ENCODE peak calls at places on chromosomes 13 and 19, in six cellular contexts. One of them, this sample, is unnamed.

GRCh38 chr13:51643114-51643881 is 59.0 kb downstream of the WDFY2 start:
- DNase-seq in HepG2: peak; percentile 39
- DNase-seq in GM12878: no peak
- DNase-seq in H1: no peak
- DNase-seq in GM12891: no peak
- DNase-seq in K562: no peak
- DNase-seq in this sample: no peak

GRCh38 chr19:41785653-41786052 is 10.7 kb upstream of the CEACAM3 start:
- DNase-seq in K562: peak; percentile 84
- DNase-seq in GM12891: peak; percentile 71
- DNase-seq in HepG2: peak; percentile 52
- DNase-seq in H1: peak; percentile 74
- DNase-seq in GM12878: peak; percentile 35
- DNase-seq in this sample: peak; percentile 72

GRCh38 chr13:24931450-24932217 is 164.3 kb upstream of the PABPC3 start:
- DNase-seq in K562: peak; percentile 34
- DNase-seq in GM12891: no peak
- DNase-seq in GM12878: no peak
- DNase-seq in HepG2: no peak
- DNase-seq in H1: peak; percentile 56
- DNase-seq in this sample: no peak

GRCh38 chr13:44437356-44438233 is 64.0 kb downstream of the SERP2 start:
- DNase-seq in GM12878: no peak
- DNase-seq in H1: no peak
- DNase-seq in GM12891: no peak
- DNase-seq in K562: peak; percentile 30
- DNase-seq in HepG2: peak; percentile 35
- DNase-seq in this sample: no peak

GRCh38 chr19:54188224-54188871 is 1.0 kb downstream of the MBOAT7 start:
- DNase-seq in HepG2: no peak
- DNase-seq in GM12891: no peak
- DNase-seq in K562: peak; percentile 91
- DNase-seq in H1: no peak
- DNase-seq in GM12878: no peak
- DNase-seq in this sample: no peak

GRCh38 chr13:22077764-22078163 is 406.9 kb downstream of the FGF9 start:
- DNase-seq in H1: no peak
- DNase-seq in HepG2: no peak
- DNase-seq in GM12891: no peak
- DNase-seq in GM12878: no peak
- DNase-seq in K562: no peak
- DNase-seq in this sample: no peak

GRCh38 chr13:41916173-41916954 is 44.5 kb downstream of the VWA8 start:
- DNase-seq in GM12878: peak; percentile 89
- DNase-seq in GM12891: peak; percentile 14
- DNase-seq in H1: no peak
- DNase-seq in K562: peak; percentile 35
- DNase-seq in HepG2: no peak
- DNase-seq in this sample: peak; percentile 10

GRCh38 chr19:51311388-51312257 is at the start of gene IGLON5:
- DNase-seq in K562: no peak
- DNase-seq in GM12878: no peak
- DNase-seq in H1: no peak
- DNase-seq in GM12891: no peak
- DNase-seq in HepG2: no peak
- DNase-seq in this sample: no peak

GRCh38 chr19:1896508-1896907 is 8.7 kb upstream of the ADAT3 start:
- DNase-seq in H1: no peak
- DNase-seq in GM12878: no peak
- DNase-seq in HepG2: no peak
- DNase-seq in GM12891: no peak
- DNase-seq in K562: peak; percentile 36
- DNase-seq in this sample: no peak

GRCh38 chr13:47250141-47250540 is 353.3 kb upstream of the HTR2A start:
- DNase-seq in K562: no peak
- DNase-seq in HepG2: no peak
- DNase-seq in H1: no peak
- DNase-seq in GM12878: no peak
- DNase-seq in GM12891: no peak
- DNase-seq in this sample: no peak

GRCh38 chr13:36445806-36446423 is 13.6 kb downstream of the CCNA1 start:
- DNase-seq in GM12891: no peak
- DNase-seq in H1: no peak
- DNase-seq in HepG2: no peak
- DNase-seq in K562: no peak
- DNase-seq in GM12878: no peak
- DNase-seq in this sample: no peak

GRCh38 chr19:49929121-49929610 is at the start of the genes ATF5 and NUP62:
- DNase-seq in H1: peak; percentile 97
- DNase-seq in GM12891: peak; percentile 97
- DNase-seq in HepG2: peak; percentile 80
- DNase-seq in GM12878: peak; percentile 46
- DNase-seq in K562: peak; percentile 97
- DNase-seq in this sample: peak; percentile 93

GRCh38 chr13:39202746-39203145 is 164.5 kb downstream of the NHLRC3 start:
- DNase-seq in K562: no peak
- DNase-seq in GM12891: no peak
- DNase-seq in HepG2: no peak
- DNase-seq in H1: no peak
- DNase-seq in GM12878: no peak
- DNase-seq in this sample: no peak

GRCh38 chr13:69324109-69324886 is 783.3 kb upstream of the ATXN8OS start:
- DNase-seq in H1: no peak
- DNase-seq in GM12878: no peak
- DNase-seq in HepG2: peak; percentile 3
- DNase-seq in GM12891: no peak
- DNase-seq in K562: no peak
- DNase-seq in this sample: no peak

DNA sequence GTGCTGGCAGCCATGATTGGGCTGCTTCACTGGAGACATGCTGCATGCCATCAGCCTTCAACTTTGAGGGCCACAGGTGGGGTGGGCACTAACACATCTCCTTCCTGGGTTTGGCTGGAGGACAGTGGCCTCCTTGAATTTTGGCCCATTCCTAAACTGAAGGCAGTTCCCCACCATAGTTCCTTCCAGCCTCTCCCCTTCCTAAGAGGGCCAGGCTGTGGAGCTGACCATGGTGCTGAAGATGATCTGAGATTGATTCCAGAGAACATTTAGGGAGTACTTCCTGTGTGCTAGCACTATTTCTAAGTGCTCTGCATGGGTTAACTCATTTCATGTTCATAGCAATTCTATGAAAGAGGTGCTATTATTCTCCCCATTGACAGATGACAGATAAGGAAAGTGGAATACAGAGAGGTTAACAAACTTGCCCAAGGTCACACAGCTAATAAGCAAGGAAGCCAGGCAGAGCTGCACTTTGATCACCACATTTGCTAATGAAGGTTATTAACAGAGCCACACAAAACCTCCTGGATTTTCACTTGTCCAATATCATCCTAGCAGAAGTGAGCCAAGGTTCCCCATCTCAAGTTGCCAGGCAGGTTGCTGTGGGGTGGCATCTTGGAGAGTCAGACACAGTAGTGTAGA is 175.3 kb downstream of the ZIC5 start:
- DNase-seq in H1: peak; percentile 80
- DNase-seq in GM12878: no peak
- DNase-seq in GM12891: peak; percentile 13
- DNase-seq in HepG2: peak; percentile 29
- DNase-seq in K562: peak; percentile 61
- DNase-seq in this sample: no peak
- TF ChIP-seq TAF1 in H1: no peak
- TF ChIP-seq TAF1 in GM12878: no peak
- TF ChIP-seq TAF1 in GM12891: no peak
- TF ChIP-seq TAF1 in HepG2: no peak
- TF ChIP-seq TAF1 in K562: no peak
- TF ChIP-seq TAF1 in this sample: no peak

GRCh38 chr19:48203794-48204628 is 33.5 kb downstream of the ZSWIM9 start:
- DNase-seq in GM12891: peak; percentile 89
- DNase-seq in H1: peak; percentile 94
- DNase-seq in HepG2: peak; percentile 95
- DNase-seq in K562: peak; percentile 98
- DNase-seq in GM12878: peak; percentile 91
- DNase-seq in this sample: peak; percentile 91
- TF ChIP-seq POLR2A in GM12891: peak; percentile 82
- TF ChIP-seq POLR2A in H1: peak; percentile 63
- TF ChIP-seq POLR2A in HepG2: peak; percentile 64
- TF ChIP-seq POLR2A in K562: peak; percentile 84
- TF ChIP-seq POLR2A in GM12878: peak; percentile 92
- TF ChIP-seq POLR2A in this sample: peak; percentile 84

GRCh38 chr19:11737964-11738745 is 591 bp downstream of the ZNF823 start:
- DNase-seq in H1: peak; percentile 62
- DNase-seq in HepG2: peak; percentile 67
- DNase-seq in K562: peak; percentile 77
- DNase-seq in GM12878: no peak
- DNase-seq in GM12891: peak; percentile 24
- DNase-seq in this sample: peak; percentile 34
- TF ChIP-seq POLR2AphosphoS5 in H1: no peak
- TF ChIP-seq POLR2AphosphoS5 in HepG2: peak; percentile 73
- TF ChIP-seq POLR2AphosphoS5 in K562: no peak
- TF ChIP-seq POLR2AphosphoS5 in GM12878: no peak
- TF ChIP-seq POLR2AphosphoS5 in GM12891: no peak
- TF ChIP-seq POLR2AphosphoS5 in this sample: no peak

DNA sequence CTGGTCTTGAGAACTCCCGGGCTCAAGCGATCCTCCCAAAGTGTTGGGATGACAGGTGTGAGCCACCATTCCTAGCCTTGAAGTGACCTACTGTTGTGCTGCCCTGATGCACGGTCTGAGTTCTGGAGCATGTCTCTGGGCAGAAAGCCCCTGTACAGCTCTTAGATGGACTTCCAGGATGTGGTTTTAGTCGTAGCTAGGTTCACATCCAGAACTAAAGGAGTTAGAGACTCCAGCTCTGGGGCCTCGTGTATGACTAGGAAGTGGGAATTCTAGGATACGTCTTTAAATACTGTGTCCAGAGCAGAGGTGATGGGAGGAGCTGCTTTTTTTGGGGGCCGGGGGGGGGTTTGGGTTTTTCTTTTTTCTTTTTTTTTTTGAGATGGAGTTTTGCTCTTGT is 12.2 kb downstream of the UPF1 start:
- DNase-seq in H1: no peak
- DNase-seq in GM12891: no peak
- DNase-seq in K562: no peak
- DNase-seq in GM12878: no peak
- DNase-seq in HepG2: no peak
- DNase-seq in this sample: no peak
- TF ChIP-seq TAF1 in H1: no peak
- TF ChIP-seq TAF1 in GM12891: no peak
- TF ChIP-seq TAF1 in K562: no peak
- TF ChIP-seq TAF1 in GM12878: no peak
- TF ChIP-seq TAF1 in HepG2: no peak
- TF ChIP-seq TAF1 in this sample: no peak

GRCh38 chr13:66040506-66040905 is 1189.6 kb downstream of the PCDH9 start:
- DNase-seq in H1: no peak
- DNase-seq in HepG2: no peak
- DNase-seq in GM12878: no peak
- DNase-seq in K562: no peak
- DNase-seq in GM12891: no peak
- DNase-seq in this sample: no peak
- TF ChIP-seq POLR2A in H1: no peak
- TF ChIP-seq POLR2A in HepG2: no peak
- TF ChIP-seq POLR2A in GM12878: no peak
- TF ChIP-seq POLR2A in K562: no peak
- TF ChIP-seq POLR2A in GM12891: no peak
- TF ChIP-seq POLR2A in this sample: no peak

DNA sequence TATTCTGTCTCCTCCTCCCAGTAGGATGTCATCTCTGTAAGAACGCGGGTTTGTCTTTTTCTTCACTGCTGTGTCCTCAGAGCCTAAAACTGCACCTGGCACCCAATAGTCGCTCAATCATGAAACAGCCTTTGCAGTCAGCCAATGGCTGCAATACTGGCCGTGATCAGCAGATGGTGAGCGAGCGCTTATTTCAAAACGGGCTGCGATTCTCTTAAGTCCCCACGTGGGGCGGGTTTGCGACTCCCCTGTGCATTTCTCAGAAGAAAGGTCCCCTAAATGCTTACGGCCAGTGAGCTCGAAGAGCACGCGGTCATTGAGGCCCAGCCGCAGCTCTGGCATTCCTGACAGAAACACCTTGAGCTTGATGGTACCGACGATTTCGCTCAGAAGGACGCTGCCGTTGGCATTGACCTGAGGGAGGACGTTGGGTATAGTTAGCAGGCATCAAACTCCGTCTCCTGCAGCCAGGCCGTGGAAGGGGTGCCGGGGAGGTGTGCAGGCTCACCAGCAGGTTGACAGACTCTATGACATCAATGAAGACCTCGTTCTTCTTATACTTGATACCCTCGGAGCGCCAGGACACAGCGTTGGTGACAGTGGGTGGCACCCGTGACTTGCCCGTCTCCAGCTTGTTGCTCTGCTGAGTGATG is 6.0 kb downstream of the AP1M2 start:
- DNase-seq in K562: peak; percentile 96
- DNase-seq in H1: peak; percentile 94
- DNase-seq in GM12878: no peak
- DNase-seq in HepG2: peak; percentile 86
- DNase-seq in GM12891: peak; percentile 77
- DNase-seq in this sample: peak; percentile 71
- TF ChIP-seq POLR2AphosphoS5 in K562: no peak
- TF ChIP-seq POLR2AphosphoS5 in H1: no peak
- TF ChIP-seq POLR2AphosphoS5 in GM12878: no peak
- TF ChIP-seq POLR2AphosphoS5 in HepG2: no peak
- TF ChIP-seq POLR2AphosphoS5 in GM12891: no peak
- TF ChIP-seq POLR2AphosphoS5 in this sample: no peak

GRCh38 chr13:93824286-93824685 is 597.7 kb downstream of the GPC6 start:
- DNase-seq in GM12878: no peak
- DNase-seq in H1: no peak
- DNase-seq in GM12891: no peak
- DNase-seq in K562: no peak
- DNase-seq in HepG2: no peak
- DNase-seq in this sample: no peak
- TF ChIP-seq TAF1 in GM12878: no peak
- TF ChIP-seq TAF1 in H1: no peak
- TF ChIP-seq TAF1 in GM12891: no peak
- TF ChIP-seq TAF1 in K562: no peak
- TF ChIP-seq TAF1 in HepG2: no peak
- TF ChIP-seq TAF1 in this sample: no peak

DNA sequence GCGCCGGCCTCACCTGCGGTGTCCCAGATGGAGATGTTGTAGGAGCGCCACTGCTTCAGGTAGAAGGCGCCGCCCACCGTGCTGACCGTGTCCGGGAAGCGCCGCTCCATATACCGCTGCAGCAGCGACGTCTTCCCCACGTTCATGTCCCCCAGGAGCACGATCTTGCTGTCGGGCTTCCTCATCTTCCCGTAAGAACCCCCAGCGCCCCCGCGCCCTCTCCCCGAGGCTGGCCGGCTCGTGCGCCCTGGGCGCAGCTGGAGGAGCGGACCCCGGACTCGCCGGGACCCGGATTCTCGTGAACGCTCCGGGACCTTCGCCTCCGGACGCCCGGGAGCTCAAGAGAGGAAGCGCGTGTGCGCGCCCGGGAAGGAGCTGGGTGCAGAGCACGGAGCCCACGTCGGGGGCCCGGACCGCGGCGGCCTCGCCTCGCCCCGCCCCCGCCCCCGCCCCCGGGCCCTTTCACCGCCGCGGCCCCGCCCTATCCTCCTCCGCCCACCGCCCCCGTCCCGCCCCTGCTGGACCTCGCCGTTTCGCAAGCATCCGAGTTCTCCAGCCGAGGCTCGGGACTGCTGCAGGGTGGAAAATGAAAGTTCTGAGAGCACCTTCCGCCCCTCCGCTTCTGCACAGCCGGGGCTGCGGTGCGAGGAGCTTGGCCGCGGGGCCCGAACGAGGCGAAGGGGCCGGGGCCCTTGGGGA is at the start of gene RAB20:
- DNase-seq in HepG2: peak; percentile 80
- DNase-seq in GM12891: peak; percentile 77
- DNase-seq in GM12878: no peak
- DNase-seq in K562: peak; percentile 78
- DNase-seq in H1: peak; percentile 83
- DNase-seq in this sample: peak; percentile 66
- TF ChIP-seq POLR2A in HepG2: peak; percentile 65
- TF ChIP-seq POLR2A in GM12891: no peak
- TF ChIP-seq POLR2A in GM12878: peak; percentile 61
- TF ChIP-seq POLR2A in K562: peak; percentile 34
- TF ChIP-seq POLR2A in H1: no peak
- TF ChIP-seq POLR2A in this sample: peak; percentile 51

GRCh38 chr19:8210660-8211101 is 1.5 kb downstream of the CERS4 start:
- DNase-seq in K562: no peak
- DNase-seq in GM12891: peak; percentile 47
- DNase-seq in GM12878: no peak
- DNase-seq in H1: no peak
- DNase-seq in HepG2: no peak
- DNase-seq in this sample: no peak
- TF ChIP-seq POLR2AphosphoS5 in K562: no peak
- TF ChIP-seq POLR2AphosphoS5 in GM12891: no peak
- TF ChIP-seq POLR2AphosphoS5 in GM12878: no peak
- TF ChIP-seq POLR2AphosphoS5 in H1: no peak
- TF ChIP-seq POLR2AphosphoS5 in HepG2: no peak
- TF ChIP-seq POLR2AphosphoS5 in this sample: no peak

This sample was measured in GM12892.